ENCODE peak calls at places on chromosomes 1 and 21, in seven cellular contexts. T is nephron progenitor cell, J is NCI-H748 treated with DMSO at 0.1 percent for 48 hours, G is RWPE1, F is memory B cell, L is GM23248, Y is MCF 10A. A is an unnamed sample.

GRCh38 chr1:155193275-155193990 is 14.3 kb downstream of the THBS3 start:
- DNase-seq in T (peak; percentile 95), J (peak; percentile 76), G (peak; percentile 87), F (peak; percentile 86), L (peak; percentile 94), Y (peak; percentile 100), A (no peak)

GRCh38 chr1:231684333-231685244 is 58.0 kb downstream of the DISC1 start:
- DNase-seq in T (no peak), J (peak; percentile 94), G (no peak), F (no peak), L (no peak), Y (no peak), A (no peak)

GRCh38 chr1:214002472-214002871 is 14.7 kb downstream of the PROX1 start:
- DNase-seq in T (no peak), J (peak; percentile 73), G (peak; percentile 17), F (no peak), L (peak; percentile 57), Y (peak; percentile 58), A (peak; percentile 83)

GRCh38 chr1:204503122-204503912 is 8.7 kb upstream of the PIK3C2B start:
- DNase-seq in T (no peak), J (peak; percentile 40), G (peak; percentile 65), F (no peak), L (peak; percentile 72), Y (peak; percentile 89), A (peak; percentile 84)

GRCh38 chr21:41119901-41120300 is 48.1 kb upstream of the BACE2 start:
- DNase-seq in T (no peak), J (no peak), G (no peak), F (no peak), L (peak; percentile 11), Y (no peak), A (no peak)

GRCh38 chr21:45590726-45591618 is 48.7 kb upstream of the SLC19A1 start:
- DNase-seq in T (peak; percentile 28), J (no peak), G (peak; percentile 12), F (peak; percentile 64), L (peak; percentile 49), Y (no peak), A (no peak)

GRCh38 chr1:238589843-238590435 is 699.2 kb upstream of the ZP4 start:
- DNase-seq in T (no peak), J (no peak), G (no peak), F (no peak), L (peak; percentile 65), Y (no peak), A (no peak)

GRCh38 chr1:168079761-168080160 is 57.0 kb downstream of the GPR161 start:
- DNase-seq in T (no peak), J (no peak), G (no peak), F (no peak), L (peak; percentile 82), Y (peak; percentile 22), A (no peak)

GRCh38 chr1:115714572-115715141 is 53.9 kb downstream of the CASQ2 start:
- DNase-seq in T (no peak), J (peak; percentile 16), G (peak; percentile 78), F (no peak), L (no peak), Y (no peak), A (no peak)

GRCh38 chr1:27503961-27504587 is 14.1 kb upstream of the WASF2 start:
- DNase-seq in T (no peak), J (no peak), G (no peak), F (no peak), L (peak; percentile 65), Y (no peak), A (no peak)

GRCh38 chr1:16122361-16122881 is 33.4 kb downstream of the EPHA2 start:
- DNase-seq in T (no peak), J (no peak), G (no peak), F (no peak), L (peak; percentile 60), Y (no peak), A (no peak)

GRCh38 chr1:196376648-196377295 is 231.5 kb downstream of the KCNT2 start:
- DNase-seq in T (no peak), J (no peak), G (no peak), F (no peak), L (no peak), Y (no peak), A (no peak)

GRCh38 chr1:178684111-178684510 is 40.9 kb upstream of the RALGPS2 start:
- DNase-seq in T (no peak), J (no peak), G (no peak), F (no peak), L (no peak), Y (no peak), A (no peak)

GRCh38 chr21:37712204-37712934 is 203.9 kb downstream of the KCNJ6 start:
- DNase-seq in T (peak; percentile 78), J (peak; percentile 58), G (peak; percentile 70), F (peak; percentile 13), L (peak; percentile 87), Y (peak; percentile 74), A (peak; percentile 24)

GRCh38 chr1:41608242-41608641 is 123.8 kb upstream of the EDN2 start:
- DNase-seq in T (no peak), J (no peak), G (no peak), F (no peak), L (peak; percentile 47), Y (no peak), A (no peak)

GRCh38 chr1:36328713-36329112 is 5.3 kb upstream of the EVA1B start:
- DNase-seq in T (no peak), J (no peak), G (no peak), F (no peak), L (peak; percentile 27), Y (no peak), A (no peak)

GRCh38 chr1:2583331-2583791 is 3.2 kb upstream of the PRXL2B start:
- DNase-seq in T (no peak), J (no peak), G (no peak), F (no peak), L (peak; percentile 19), Y (no peak), A (no peak)

GRCh38 chr1:232059726-232060360 is 433.3 kb downstream of the DISC1 start:
- DNase-seq in T (no peak), J (peak; percentile 72), G (no peak), F (no peak), L (no peak), Y (peak; percentile 95), A (no peak)

GRCh38 chr1:147717706-147718097 is 42.7 kb downstream of the GJA5 start:
- DNase-seq in T (no peak), J (no peak), G (no peak), F (no peak), L (no peak), Y (no peak), A (no peak)

GRCh38 chr1:183282101-183282855 is 96.2 kb downstream of the LAMC2 start:
- DNase-seq in T (no peak), J (no peak), G (no peak), F (no peak), L (no peak), Y (no peak), A (no peak)

GRCh38 chr1:93302078-93302477 is 43.6 kb upstream of the DR1 start:
- DNase-seq in T (no peak), J (no peak), G (no peak), F (no peak), L (no peak), Y (no peak), A (no peak)

GRCh38 chr1:203557390-203557789 is 63.4 kb downstream of the OPTC start:
- DNase-seq in T (no peak), J (no peak), G (peak; percentile 68), F (no peak), L (peak; percentile 94), Y (peak; percentile 74), A (no peak)

GRCh38 chr1:219514728-219515127 is 98.2 kb downstream of the ZC3H11B start:
- DNase-seq in T (no peak), J (no peak), G (no peak), F (no peak), L (no peak), Y (no peak), A (no peak)

GRCh38 chr1:211928993-211929637 is 98.6 kb upstream of the LPGAT1 start:
- DNase-seq in T (no peak), J (peak; percentile 85), G (peak; percentile 32), F (no peak), L (peak; percentile 24), Y (peak; percentile 96), A (no peak)

GRCh38 chr1:232557661-232558260 is 72.2 kb downstream of the SIPA1L2 start:
- DNase-seq in T (no peak), J (no peak), G (no peak), F (no peak), L (no peak), Y (no peak), A (no peak)

GRCh38 chr1:163509126-163509525 is 187.4 kb downstream of the NUF2 start:
- DNase-seq in T (no peak), J (no peak), G (no peak), F (no peak), L (peak; percentile 1), Y (peak; percentile 23), A (no peak)

GRCh38 chr1:40844079-40844478 is 18.1 kb downstream of the CITED4 start:
- DNase-seq in T (no peak), J (no peak), G (no peak), F (no peak), L (no peak), Y (no peak), A (no peak)

GRCh38 chr1:110151175-110151715 is 951 bp downstream of the SLC6A17 start:
- DNase-seq in T (no peak), J (no peak), G (no peak), F (no peak), L (peak; percentile 35), Y (no peak), A (no peak)

GRCh38 chr1:171841931-171842723 is 829 bp downstream of the DNM3 start:
- DNase-seq in T (peak; percentile 32), J (no peak), G (peak; percentile 13), F (peak; percentile 26), L (peak; percentile 38), Y (peak; percentile 14), A (peak; percentile 77)

GRCh38 chr1:35448344-35448801 is 108.8 kb downstream of the KIAA0319L start:
- DNase-seq in T (no peak), J (no peak), G (peak; percentile 86), F (no peak), L (peak; percentile 95), Y (peak; percentile 96), A (no peak)

GRCh38 chr1:202281316-202282016 is 60.3 kb downstream of the UBE2T start:
- DNase-seq in T (no peak), J (no peak), G (no peak), F (no peak), L (peak; percentile 69), Y (peak; percentile 47), A (no peak)

GRCh38 chr1:27724961-27725373 is 794 bp upstream of the FAM76A start:
- DNase-seq in T (peak; percentile 12), J (peak; percentile 30), G (no peak), F (no peak), L (peak; percentile 42), Y (peak; percentile 75), A (no peak)

GRCh38 chr1:207336559-207337467 is 15.3 kb downstream of the CD55 start:
- DNase-seq in T (no peak), J (no peak), G (peak; percentile 8), F (peak; percentile 51), L (no peak), Y (peak; percentile 39), A (no peak)

GRCh38 chr1:147605591-147605990 is 64.3 kb downstream of the BCL9 start:
- DNase-seq in T (no peak), J (no peak), G (no peak), F (no peak), L (no peak), Y (no peak), A (no peak)

GRCh38 chr1:25837253-25837875 is 17.6 kb downstream of the MTFR1L start:
- DNase-seq in T (no peak), J (no peak), G (peak; percentile 42), F (no peak), L (peak; percentile 20), Y (peak; percentile 44), A (no peak)

GRCh38 chr1:178397678-178398077 is 99.1 kb downstream of the CLEC20A start:
- DNase-seq in T (no peak), J (no peak), G (peak; percentile 13), F (no peak), L (peak; percentile 46), Y (peak; percentile 84), A (no peak)

GRCh38 chr1:228983661-228984060 is 248.4 kb downstream of the RHOU start:
- DNase-seq in T (no peak), J (no peak), G (no peak), F (no peak), L (no peak), Y (no peak), A (no peak)

GRCh38 chr1:54001620-54002019 is 16.4 kb downstream of the LDLRAD1 start:
- DNase-seq in T (no peak), J (no peak), G (no peak), F (no peak), L (no peak), Y (no peak), A (no peak)